ENCODE peak calls at places on chromosomes 6 and 20, in six cellular contexts. M is fibroblast of pulmonary artery, S is WTC11, N is fibroblast of lung, K is epithelial cell of esophagus, Y is neural progenitor cell. X is an unnamed sample.
A peak's percentile ranks its signal among the peaks of the same experiment; 100 is the strongest.

GRCh38 chr20:1391640-1392442 is 1.0 kb downstream of the FKBP1A start:
- DNase-seq in N (peak; percentile 63), S (no peak), K (peak; percentile 73), M (peak; percentile 82), Y (peak; percentile 32), X (no peak)

GRCh38 chr6:131951576-131952230 is 531 bp upstream of the CCN2 start:
- DNase-seq in N (peak; percentile 36), Y (peak; percentile 26), M (peak; percentile 49), K (no peak), S (no peak), X (no peak)

GRCh38 chr6:43628392-43629103 is 516 bp downstream of the GTPBP2 start:
- DNase-seq in M (peak; percentile 46), S (peak; percentile 54), N (peak; percentile 50), K (peak; percentile 36), Y (peak; percentile 76), X (no peak)

GRCh38 chr6:163485388-163485851 is 70.9 kb downstream of the QKI start:
- DNase-seq in Y (no peak), K (peak; percentile 25), M (peak; percentile 57), N (peak; percentile 19), S (no peak), X (no peak)

GRCh38 chr6:109096198-109096597 is 891 bp downstream of the CEP57L1 start:
- DNase-seq in N (no peak), K (no peak), M (no peak), S (no peak), Y (no peak), X (no peak)

GRCh38 chr6:28142446-28142845 is 763 bp downstream of the ZKSCAN8 start:
- DNase-seq in K (peak; percentile 31), Y (no peak), N (peak; percentile 24), S (no peak), M (no peak), X (no peak)

GRCh38 chr6:20024316-20024673 is 187.1 kb downstream of the ID4 start:
- DNase-seq in S (no peak), K (no peak), M (no peak), Y (no peak), N (no peak), X (no peak)

GRCh38 chr20:17150858-17151257 is 76.0 kb upstream of the PCSK2 start:
- DNase-seq in Y (no peak), K (no peak), M (no peak), S (no peak), N (no peak), X (no peak)

GRCh38 chr6:122364084-122364483 is 35.4 kb upstream of the HSF2 start:
- DNase-seq in S (no peak), M (no peak), K (no peak), Y (no peak), N (no peak), X (no peak)

GRCh38 chr20:10637062-10637559 is 36.7 kb downstream of the JAG1 start:
- DNase-seq in K (peak; percentile 89), M (peak; percentile 82), Y (no peak), S (no peak), N (peak; percentile 67), X (no peak)

GRCh38 chr20:60408435-60408834 is 450.2 kb downstream of the CDH26 start:
- DNase-seq in Y (peak; percentile 9), M (no peak), N (no peak), K (no peak), S (no peak), X (no peak)

GRCh38 chr6:166721576-166721975 is 94.5 kb upstream of the RPS6KA2 start:
- DNase-seq in N (no peak), M (no peak), K (no peak), Y (no peak), S (no peak), X (no peak)

GRCh38 chr6:143804835-143805239 is 38.3 kb upstream of the LTV1 start:
- DNase-seq in Y (no peak), S (no peak), M (peak; percentile 22), N (no peak), K (no peak), X (no peak)
- TF ChIP-seq CTCF in Y (no peak), S (no peak), M (no peak), N (no peak), K (no peak), X (no peak)

DNA sequence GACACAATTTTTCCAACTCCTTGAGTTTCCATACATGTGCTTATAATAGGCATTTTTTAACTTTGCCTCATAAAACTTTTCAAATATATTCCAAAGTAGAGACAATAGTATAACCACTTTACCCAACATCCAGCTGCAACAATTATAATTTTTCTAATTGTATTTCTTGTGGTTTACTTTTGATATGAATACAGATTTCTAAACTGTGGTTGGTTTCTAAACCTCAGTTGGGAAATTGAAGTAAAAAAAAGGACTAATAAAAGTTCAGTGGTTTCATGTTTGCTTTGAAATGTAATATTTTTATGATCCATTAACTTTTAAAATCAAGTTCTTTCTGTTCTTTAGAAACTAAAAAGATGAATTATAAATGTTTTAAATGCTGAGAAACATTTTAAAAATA is 40.0 kb downstream of the FRK start:
- DNase-seq in S (no peak), K (no peak), M (no peak), N (no peak), Y (no peak), X (no peak)
- TF ChIP-seq CTCF in S (no peak), K (no peak), M (no peak), N (no peak), Y (no peak), X (no peak)

GRCh38 chr6:100117680-100118079 is 123.7 kb upstream of the MCHR2 start:
- DNase-seq in M (no peak), K (no peak), Y (no peak), N (no peak), S (no peak), X (no peak)
- TF ChIP-seq CTCF in M (no peak), K (no peak), Y (no peak), N (no peak), S (no peak), X (no peak)

GRCh38 chr6:118548136-118548535 is at the start of gene PLN:
- DNase-seq in K (no peak), N (no peak), M (no peak), S (no peak), Y (no peak), X (no peak)

GRCh38 chr6:118551673-118552063 is 3.6 kb downstream of the PLN start:
- DNase-seq in S (no peak), N (peak; percentile 62), K (no peak), M (peak; percentile 80), Y (no peak), X (no peak)

GRCh38 chr6:118553132-118553531 is 5.0 kb downstream of the PLN start:
- DNase-seq in Y (no peak), N (no peak), M (no peak), S (no peak), K (no peak), X (no peak)

GRCh38 chr6:118554698-118555097 is 6.6 kb downstream of the PLN start:
- DNase-seq in M (no peak), Y (no peak), S (no peak), N (no peak), K (no peak), X (no peak)

GRCh38 chr6:118551063-118551672 is 3.1 kb downstream of the PLN start:
- DNase-seq in M (peak; percentile 80), Y (peak; percentile 59), N (peak; percentile 83), S (no peak), K (peak; percentile 60), X (peak; percentile 16)
- TF ChIP-seq CTCF in M (peak; percentile 67), Y (peak; percentile 69), N (peak; percentile 62), S (peak; percentile 42), K (peak; percentile 69), X (peak; percentile 54)

DNA sequence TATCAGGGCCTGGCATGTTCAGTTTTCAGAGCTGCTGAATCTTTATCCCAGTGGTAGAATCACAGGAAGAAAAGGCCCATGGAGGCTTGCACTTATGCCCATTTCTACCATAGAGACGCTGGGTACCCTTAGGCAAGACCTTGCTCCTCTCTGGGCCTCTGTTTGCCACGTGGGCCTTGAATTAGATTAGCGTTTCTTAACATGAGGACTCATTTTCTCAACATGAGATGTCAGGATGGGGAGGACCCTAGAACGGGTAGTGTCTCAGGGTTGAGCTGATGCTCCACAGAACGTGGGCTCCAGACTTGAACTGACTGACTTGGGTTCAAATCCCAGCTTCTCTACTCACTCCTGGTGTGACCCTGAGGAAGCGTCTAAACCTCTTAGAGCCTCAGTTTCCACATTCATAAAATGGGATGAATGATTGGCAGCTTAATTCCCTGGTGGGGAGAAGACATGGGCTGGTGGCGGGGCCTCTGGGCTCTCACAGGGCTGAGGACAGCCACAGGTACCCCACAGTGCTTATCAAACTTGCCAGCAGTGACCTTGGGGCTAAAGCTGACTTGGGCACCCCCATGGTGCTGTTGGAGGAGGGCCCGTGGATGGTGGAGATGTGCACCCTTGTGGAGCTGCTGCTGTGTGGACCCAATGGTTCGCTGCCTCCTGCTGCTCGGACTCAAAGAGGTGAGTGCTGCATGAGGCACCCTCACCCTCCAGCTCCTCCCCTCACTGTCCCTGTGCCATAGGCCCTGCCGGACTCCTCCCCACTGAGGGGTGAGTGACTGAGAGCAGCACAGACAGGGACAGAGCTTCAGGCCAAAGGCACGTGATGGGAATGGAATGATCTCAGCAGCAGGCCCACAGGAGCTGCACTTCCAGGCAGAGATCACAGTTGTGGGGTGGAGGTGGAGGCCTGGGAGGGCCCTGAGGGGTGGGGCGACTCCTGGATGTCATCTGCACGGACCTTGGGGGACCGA is 28.2 kb downstream of the SUN5 start:
- DNase-seq in Y (no peak), K (no peak), N (no peak), M (no peak), S (peak; percentile 5), X (no peak)
- TF ChIP-seq CTCF in Y (no peak), K (no peak), N (no peak), M (no peak), S (no peak), X (no peak)

GRCh38 chr20:45827712-45828111 is 600 bp upstream of the TNNC2 start:
- DNase-seq in K (no peak), N (no peak), Y (no peak), M (no peak), S (no peak), X (no peak)

GRCh38 chr20:45823949-45824835 is 2.9 kb downstream of the TNNC2 start:
- DNase-seq in Y (peak; percentile 66), N (peak; percentile 45), S (peak; percentile 81), K (peak; percentile 63), M (peak; percentile 56), X (no peak)

GRCh38 chr20:45828589-45828988 is 1.5 kb upstream of the TNNC2 start:
- DNase-seq in K (no peak), M (peak; percentile 17), N (no peak), S (no peak), Y (peak; percentile 29), X (no peak)

GRCh38 chr20:45826381-45827019 is 612 bp downstream of the TNNC2 start:
- DNase-seq in S (no peak), M (peak; percentile 26), K (no peak), N (peak; percentile 58), Y (no peak), X (no peak)

GRCh38 chr20:45827030-45827652 is at the start of gene TNNC2:
- DNase-seq in S (no peak), Y (no peak), M (no peak), K (no peak), N (no peak), X (no peak)
- TF ChIP-seq CTCF in S (no peak), Y (no peak), M (no peak), K (no peak), N (no peak), X (no peak)

DNA sequence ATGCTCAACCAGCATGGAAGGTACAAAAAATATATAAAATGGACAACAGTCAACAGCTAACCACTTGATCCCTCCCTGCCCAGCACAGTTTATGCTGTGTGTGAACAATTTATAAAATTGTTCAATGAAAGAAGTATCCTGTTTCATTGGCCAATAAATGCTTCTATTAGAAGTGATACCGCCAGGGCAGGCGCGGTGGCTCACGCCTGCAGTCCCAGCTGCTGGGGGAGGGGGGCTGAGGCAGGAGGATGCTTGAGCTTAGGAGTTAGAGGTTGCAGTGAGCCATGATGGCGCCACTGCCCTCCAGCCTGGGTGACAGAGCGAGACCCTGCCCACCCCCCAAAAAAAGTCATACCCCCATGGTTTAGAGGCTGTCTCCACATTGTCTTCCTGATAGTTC is 4.6 kb downstream of the AGPAT4 start:
- DNase-seq in M (no peak), K (no peak), S (no peak), Y (no peak), N (no peak), X (no peak)
- TF ChIP-seq CTCF in M (no peak), K (no peak), S (no peak), Y (no peak), N (no peak), X (no peak)

X was measured in AG09319.